ENCODE peak calls at places on chromosomes 5 and 9, in five cellular contexts. One of them, this sample, is unnamed.

GRCh38 chr5:164303646-164304225 is 798.3 kb downstream of the MAT2B start:
- DNase-seq in suprapubic skin: no peak
- DNase-seq in transverse colon: no peak
- DNase-seq in lower leg skin: no peak
- DNase-seq in heart left ventricle: no peak
- DNase-seq in this sample: no peak

GRCh38 chr9:85741875-85742629 is at the start of gene AGTPBP1:
- DNase-seq in suprapubic skin: peak
- DNase-seq in transverse colon: peak
- DNase-seq in lower leg skin: peak
- DNase-seq in heart left ventricle: peak
- DNase-seq in this sample: peak

GRCh38 chr5:127702913-127703575 is at the start of gene CCDC192:
- DNase-seq in suprapubic skin: no peak
- DNase-seq in transverse colon: no peak
- DNase-seq in lower leg skin: no peak
- DNase-seq in heart left ventricle: no peak
- DNase-seq in this sample: no peak

GRCh38 chr9:108859459-108860114 is 2.5 kb upstream of the ACTL7A start:
- DNase-seq in suprapubic skin: no peak
- DNase-seq in transverse colon: no peak
- DNase-seq in lower leg skin: no peak
- DNase-seq in heart left ventricle: no peak
- DNase-seq in this sample: no peak

GRCh38 chr9:73269430-73270101 is 117.9 kb downstream of the ANXA1 start:
- DNase-seq in suprapubic skin: no peak
- DNase-seq in transverse colon: no peak
- DNase-seq in lower leg skin: no peak
- DNase-seq in heart left ventricle: no peak
- DNase-seq in this sample: no peak

GRCh38 chr5:11822598-11822997 is 81.6 kb downstream of the CTNND2 start:
- DNase-seq in suprapubic skin: no peak
- DNase-seq in transverse colon: no peak
- DNase-seq in lower leg skin: no peak
- DNase-seq in heart left ventricle: no peak
- DNase-seq in this sample: no peak

GRCh38 chr9:6944093-6944551 is 186.3 kb downstream of the KDM4C start:
- DNase-seq in suprapubic skin: no peak
- DNase-seq in transverse colon: no peak
- DNase-seq in lower leg skin: no peak
- DNase-seq in heart left ventricle: no peak
- DNase-seq in this sample: no peak

GRCh38 chr5:91499943-91500531 is 116.9 kb upstream of the ARRDC3 start:
- DNase-seq in suprapubic skin: no peak
- DNase-seq in transverse colon: no peak
- DNase-seq in lower leg skin: no peak
- DNase-seq in heart left ventricle: no peak
- DNase-seq in this sample: no peak

GRCh38 chr9:131270171-131271015 is 5.9 kb downstream of the FAM78A start:
- DNase-seq in suprapubic skin: no peak
- DNase-seq in transverse colon: peak
- DNase-seq in lower leg skin: peak
- DNase-seq in heart left ventricle: peak
- DNase-seq in this sample: peak

GRCh38 chr9:16575878-16576245 is 294.6 kb downstream of the BNC2 start:
- DNase-seq in suprapubic skin: no peak
- DNase-seq in transverse colon: no peak
- DNase-seq in lower leg skin: no peak
- DNase-seq in heart left ventricle: no peak
- DNase-seq in this sample: no peak

GRCh38 chr5:115246361-115246991 is 16.2 kb downstream of the PGGT1B start:
- DNase-seq in suprapubic skin: no peak
- DNase-seq in transverse colon: no peak
- DNase-seq in lower leg skin: no peak
- DNase-seq in heart left ventricle: no peak
- DNase-seq in this sample: no peak

GRCh38 chr9:61671276-61671973 is 481.6 kb downstream of the SPATA31A7 start:
- DNase-seq in suprapubic skin: no peak
- DNase-seq in transverse colon: peak
- DNase-seq in lower leg skin: no peak
- DNase-seq in heart left ventricle: no peak
- DNase-seq in this sample: no peak

GRCh38 chr5:120139039-120139438 is 325.1 kb upstream of the PRR16 start:
- DNase-seq in suprapubic skin: no peak
- DNase-seq in transverse colon: no peak
- DNase-seq in lower leg skin: peak
- DNase-seq in heart left ventricle: no peak
- DNase-seq in this sample: peak

GRCh38 chr9:85995612-85996011 is 54.7 kb downstream of the NAA35 start:
- DNase-seq in suprapubic skin: no peak
- DNase-seq in transverse colon: no peak
- DNase-seq in lower leg skin: no peak
- DNase-seq in heart left ventricle: no peak
- DNase-seq in this sample: no peak

GRCh38 chr5:36659406-36659805 is 53.0 kb downstream of the SLC1A3 start:
- DNase-seq in suprapubic skin: no peak
- DNase-seq in transverse colon: no peak
- DNase-seq in lower leg skin: no peak
- DNase-seq in heart left ventricle: no peak
- DNase-seq in this sample: no peak

GRCh38 chr9:80976417-80976816 is 712.9 kb downstream of the TLE1 start:
- DNase-seq in suprapubic skin: no peak
- DNase-seq in transverse colon: no peak
- DNase-seq in lower leg skin: no peak
- DNase-seq in heart left ventricle: no peak
- DNase-seq in this sample: no peak

GRCh38 chr9:12065050-12065449 is 628.1 kb upstream of the TYRP1 start:
- DNase-seq in suprapubic skin: no peak
- DNase-seq in transverse colon: no peak
- DNase-seq in lower leg skin: no peak
- DNase-seq in heart left ventricle: no peak
- DNase-seq in this sample: no peak

GRCh38 chr5:106680330-106680729 is 990.4 kb downstream of the EFNA5 start:
- DNase-seq in suprapubic skin: no peak
- DNase-seq in transverse colon: no peak
- DNase-seq in lower leg skin: no peak
- DNase-seq in heart left ventricle: no peak
- DNase-seq in this sample: no peak

GRCh38 chr5:153756540-153756939 is 266.1 kb downstream of the GRIA1 start:
- DNase-seq in suprapubic skin: no peak
- DNase-seq in transverse colon: no peak
- DNase-seq in lower leg skin: no peak
- DNase-seq in heart left ventricle: no peak
- DNase-seq in this sample: no peak

GRCh38 chr9:113626735-113627495 is 163.4 kb downstream of the RGS3 start:
- DNase-seq in suprapubic skin: peak
- DNase-seq in transverse colon: no peak
- DNase-seq in lower leg skin: peak
- DNase-seq in heart left ventricle: peak
- DNase-seq in this sample: peak

GRCh38 chr5:148569948-148570347 is 84.4 kb downstream of the HTR4 start:
- DNase-seq in suprapubic skin: no peak
- DNase-seq in transverse colon: no peak
- DNase-seq in lower leg skin: no peak
- DNase-seq in heart left ventricle: no peak
- DNase-seq in this sample: no peak

GRCh38 chr5:171540865-171541264 is 121.4 kb downstream of the FGF18 start:
- DNase-seq in suprapubic skin: no peak
- DNase-seq in transverse colon: no peak
- DNase-seq in lower leg skin: no peak
- DNase-seq in heart left ventricle: no peak
- DNase-seq in this sample: no peak

GRCh38 chr9:37938121-37938906 is 34.4 kb upstream of the SLC25A51 start:
- DNase-seq in suprapubic skin: no peak
- DNase-seq in transverse colon: no peak
- DNase-seq in lower leg skin: no peak
- DNase-seq in heart left ventricle: peak
- DNase-seq in this sample: peak

GRCh38 chr9:93012998-93013855 is 45.3 kb upstream of the SUSD3 start:
- DNase-seq in suprapubic skin: no peak
- DNase-seq in transverse colon: no peak
- DNase-seq in lower leg skin: no peak
- DNase-seq in heart left ventricle: no peak
- DNase-seq in this sample: peak

GRCh38 chr5:76294573-76294972 is 108.5 kb upstream of the IQGAP2 start:
- DNase-seq in suprapubic skin: no peak
- DNase-seq in transverse colon: no peak
- DNase-seq in lower leg skin: no peak
- DNase-seq in heart left ventricle: no peak
- DNase-seq in this sample: no peak

GRCh38 chr5:113056988-113057387 is 80.4 kb downstream of the DCP2 start:
- DNase-seq in suprapubic skin: no peak
- DNase-seq in transverse colon: no peak
- DNase-seq in lower leg skin: no peak
- DNase-seq in heart left ventricle: no peak
- DNase-seq in this sample: no peak

GRCh38 chr9:93290495-93291434 is 106.8 kb downstream of the WNK2 start:
- DNase-seq in suprapubic skin: no peak
- DNase-seq in transverse colon: no peak
- DNase-seq in lower leg skin: no peak
- DNase-seq in heart left ventricle: no peak
- DNase-seq in this sample: no peak

GRCh38 chr9:130663258-130664171 is 879 bp upstream of the PRDM12 start:
- DNase-seq in suprapubic skin: no peak
- DNase-seq in transverse colon: no peak
- DNase-seq in lower leg skin: no peak
- DNase-seq in heart left ventricle: no peak
- DNase-seq in this sample: no peak

GRCh38 chr5:59786271-59786805 is 107.2 kb downstream of the PDE4D start:
- DNase-seq in suprapubic skin: no peak
- DNase-seq in transverse colon: no peak
- DNase-seq in lower leg skin: no peak
- DNase-seq in heart left ventricle: no peak
- DNase-seq in this sample: peak

GRCh38 chr5:76104027-76104426 is 20.8 kb downstream of the SV2C start:
- DNase-seq in suprapubic skin: no peak
- DNase-seq in transverse colon: peak
- DNase-seq in lower leg skin: no peak
- DNase-seq in heart left ventricle: no peak
- DNase-seq in this sample: no peak

GRCh38 chr9:120161801-120162200 is 418.2 kb downstream of the CDK5RAP2 start:
- DNase-seq in suprapubic skin: no peak
- DNase-seq in transverse colon: no peak
- DNase-seq in lower leg skin: no peak
- DNase-seq in heart left ventricle: no peak
- DNase-seq in this sample: no peak

GRCh38 chr9:35579130-35579529 is 25.9 kb upstream of the TESK1 start:
- DNase-seq in suprapubic skin: no peak
- DNase-seq in transverse colon: no peak
- DNase-seq in lower leg skin: no peak
- DNase-seq in heart left ventricle: no peak
- DNase-seq in this sample: no peak

GRCh38 chr5:39714036-39714698 is 289.4 kb upstream of the DAB2 start:
- DNase-seq in suprapubic skin: no peak
- DNase-seq in transverse colon: peak
- DNase-seq in lower leg skin: peak
- DNase-seq in heart left ventricle: no peak
- DNase-seq in this sample: peak

GRCh38 chr5:177362102-177362868 is 4.6 kb downstream of the RGS14 start:
- DNase-seq in suprapubic skin: no peak
- DNase-seq in transverse colon: no peak
- DNase-seq in lower leg skin: no peak
- DNase-seq in heart left ventricle: no peak
- DNase-seq in this sample: no peak

GRCh38 chr9:134389659-134390058 is 63.4 kb downstream of the RXRA start:
- DNase-seq in suprapubic skin: no peak
- DNase-seq in transverse colon: no peak
- DNase-seq in lower leg skin: no peak
- DNase-seq in heart left ventricle: no peak
- DNase-seq in this sample: no peak

GRCh38 chr9:134390537-134390936 is 64.3 kb downstream of the RXRA start:
- DNase-seq in suprapubic skin: no peak
- DNase-seq in transverse colon: no peak
- DNase-seq in lower leg skin: no peak
- DNase-seq in heart left ventricle: no peak
- DNase-seq in this sample: no peak

GRCh38 chr9:134388976-134389375 is 62.7 kb downstream of the RXRA start:
- DNase-seq in suprapubic skin: no peak
- DNase-seq in transverse colon: no peak
- DNase-seq in lower leg skin: no peak
- DNase-seq in heart left ventricle: no peak
- DNase-seq in this sample: no peak

GRCh38 chr9:134391319-134392231 is 65.3 kb downstream of the RXRA start:
- DNase-seq in suprapubic skin: no peak
- DNase-seq in transverse colon: peak
- DNase-seq in lower leg skin: no peak
- DNase-seq in heart left ventricle: no peak
- DNase-seq in this sample: no peak

DNA sequence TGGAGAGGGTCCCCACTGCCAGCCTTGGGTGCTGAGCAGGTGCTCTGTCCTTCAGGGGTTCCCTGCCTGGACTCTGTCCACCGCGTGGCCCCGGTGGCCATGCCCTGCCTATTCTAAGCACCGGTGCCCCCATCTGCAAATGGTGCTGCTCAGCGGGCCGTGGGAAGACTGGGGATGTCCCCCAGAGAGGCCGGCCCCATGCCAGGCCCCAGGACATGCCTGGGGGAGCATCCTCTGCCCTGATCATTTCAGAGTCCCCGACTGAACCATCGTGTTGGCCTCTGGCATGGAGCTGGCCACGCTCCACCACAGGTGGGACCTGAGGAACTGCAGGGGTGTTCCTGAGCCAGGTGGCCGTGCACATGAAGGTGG is 64.7 kb downstream of the RXRA start:
- DNase-seq in suprapubic skin: no peak
- DNase-seq in transverse colon: no peak
- DNase-seq in lower leg skin: no peak
- DNase-seq in heart left ventricle: no peak
- DNase-seq in this sample: no peak
- TF ChIP-seq POLR2A in suprapubic skin: no peak
- TF ChIP-seq POLR2A in transverse colon: no peak
- TF ChIP-seq POLR2A in lower leg skin: no peak
- TF ChIP-seq POLR2A in heart left ventricle: no peak
- TF ChIP-seq POLR2A in this sample: no peak

GRCh38 chr9:94649100-94649855 is 10.0 kb upstream of the FBP1 start:
- DNase-seq in suprapubic skin: no peak
- DNase-seq in transverse colon: no peak
- DNase-seq in lower leg skin: no peak
- DNase-seq in heart left ventricle: no peak
- DNase-seq in this sample: no peak
- TF ChIP-seq POLR2A in suprapubic skin: no peak
- TF ChIP-seq POLR2A in transverse colon: no peak
- TF ChIP-seq POLR2A in lower leg skin: no peak
- TF ChIP-seq POLR2A in heart left ventricle: no peak
- TF ChIP-seq POLR2A in this sample: no peak

GRCh38 chr9:88498880-88499279 is 36.1 kb upstream of the NXNL2 start:
- DNase-seq in suprapubic skin: no peak
- DNase-seq in transverse colon: no peak
- DNase-seq in lower leg skin: no peak
- DNase-seq in heart left ventricle: peak
- DNase-seq in this sample: no peak
- TF ChIP-seq POLR2A in suprapubic skin: no peak
- TF ChIP-seq POLR2A in transverse colon: no peak
- TF ChIP-seq POLR2A in lower leg skin: no peak
- TF ChIP-seq POLR2A in heart left ventricle: no peak
- TF ChIP-seq POLR2A in this sample: no peak

GRCh38 chr9:95623614-95624013 is 106.8 kb upstream of the PTCH1 start:
- DNase-seq in suprapubic skin: no peak
- DNase-seq in transverse colon: no peak
- DNase-seq in lower leg skin: no peak
- DNase-seq in heart left ventricle: no peak
- DNase-seq in this sample: no peak
- TF ChIP-seq POLR2A in suprapubic skin: no peak
- TF ChIP-seq POLR2A in transverse colon: no peak
- TF ChIP-seq POLR2A in lower leg skin: no peak
- TF ChIP-seq POLR2A in heart left ventricle: no peak
- TF ChIP-seq POLR2A in this sample: no peak